ENCODE peak calls at places on chromosome 1, in eight cellular contexts. Z, C, B, J, S, M, K and H are unnamed samples. For H3K4me1, the result is how much of the 10 kb centered on the place peaks cover.

GRCh38 chr1:72547412-72547811 is 265.1 kb upstream of the NEGR1 start:
- ATAC-seq in J (no peak), Z (no peak), M (no peak), B (no peak), C (no peak), S (peak), K (no peak), H (no peak)

GRCh38 chr1:180360333-180361075 is 130.4 kb downstream of the LHX4 start:
- ATAC-seq in J (no peak), C (no peak), K (no peak), Z (no peak), S (peak), B (no peak), M (no peak), H (no peak)

GRCh38 chr1:165536016-165536415 is 7.8 kb upstream of the LRRC52 start:
- ATAC-seq in S (no peak), C (no peak), Z (no peak), M (no peak), B (no peak), K (no peak), J (no peak), H (no peak)

GRCh38 chr1:172121071-172121717 is 279.9 kb downstream of the DNM3 start:
- ATAC-seq in S (no peak), C (no peak), K (no peak), Z (no peak), J (no peak), M (no peak), B (no peak), H (no peak)

GRCh38 chr1:36182734-36183133 is 26.8 kb downstream of the MAP7D1 start:
- ATAC-seq in J (no peak), C (no peak), B (no peak), K (no peak), Z (peak), M (no peak), S (no peak), H (no peak)

GRCh38 chr1:24735619-24736375 is 9.4 kb upstream of the CLIC4 start:
- ATAC-seq in S (peak), K (peak), J (peak), M (peak), Z (peak), B (peak), C (peak), H (peak)

GRCh38 chr1:85326381-85326780 is 49.9 kb upstream of the BCL10 start:
- ATAC-seq in S (no peak), B (peak), M (no peak), J (no peak), C (no peak), K (no peak), Z (no peak), H (no peak)

GRCh38 chr1:52240592-52240991 is 98.7 kb downstream of the ZFYVE9 start:
- ATAC-seq in B (no peak), S (no peak), C (no peak), M (no peak), K (no peak), J (no peak), Z (no peak), H (no peak)

GRCh38 chr1:98276514-98276913 is 355.7 kb upstream of the DPYD start:
- ATAC-seq in K (no peak), M (no peak), Z (no peak), C (no peak), B (no peak), J (no peak), S (no peak), H (no peak)

GRCh38 chr1:81317191-81317590 is 483.5 kb upstream of the ADGRL2 start:
- ATAC-seq in J (no peak), B (no peak), S (no peak), Z (no peak), K (no peak), C (no peak), M (no peak), H (no peak)

GRCh38 chr1:201020647-201021332 is 2.7 kb downstream of the KIF21B start:
- ATAC-seq in J (peak), C (peak), Z (peak), M (no peak), B (no peak), S (no peak), K (peak), H (no peak)

GRCh38 chr1:59880735-59881134 is 45.8 kb downstream of the CYP2J2 start:
- ATAC-seq in C (no peak), S (no peak), J (no peak), M (peak), K (no peak), B (peak), Z (no peak), H (no peak)

GRCh38 chr1:169511339-169512028 is 25.7 kb upstream of the SLC19A2 start:
- ATAC-seq in S (peak), J (no peak), K (peak), M (no peak), Z (no peak), B (peak), C (peak), H (peak)

GRCh38 chr1:51955797-51956527 is 34.5 kb downstream of the RAB3B start:
- ATAC-seq in J (no peak), K (no peak), C (no peak), Z (no peak), S (peak), B (no peak), M (no peak), H (no peak)

GRCh38 chr1:223738465-223739365 is 26.4 kb downstream of the CAPN2 start:
- ATAC-seq in J (no peak), K (peak), S (no peak), B (no peak), C (peak), Z (no peak), M (peak), H (peak)

GRCh38 chr1:154104433-154105082 is 50.3 kb downstream of the NUP210L start:
- ATAC-seq in J (peak), K (no peak), Z (peak), B (peak), C (peak), M (no peak), S (no peak), H (no peak)

GRCh38 chr1:206521002-206521585 is 13.8 kb downstream of the RASSF5 start:
- ATAC-seq in S (no peak), M (peak), C (no peak), K (peak), B (peak), J (peak), Z (no peak), H (no peak)

GRCh38 chr1:150162862-150163706 is 13.4 kb downstream of the PLEKHO1 start:
- ATAC-seq in K (peak), B (peak), S (peak), Z (peak), J (peak), C (peak), M (peak), H (peak)

GRCh38 chr1:23083714-23084480 is 64.6 kb downstream of the KDM1A start:
- ATAC-seq in S (no peak), B (peak), J (no peak), C (no peak), M (no peak), Z (no peak), K (peak), H (no peak)

GRCh38 chr1:178648159-178648558 is 76.9 kb upstream of the RALGPS2 start:
- ATAC-seq in C (no peak), K (no peak), J (no peak), S (no peak), Z (no peak), B (no peak), M (no peak), H (no peak)

GRCh38 chr1:183103141-183103540 is 79.9 kb downstream of the LAMC1 start:
- ATAC-seq in C (no peak), Z (no peak), M (no peak), K (no peak), B (no peak), J (no peak), S (no peak), H (no peak)

GRCh38 chr1:18951416-18951815 is 5.1 kb downstream of the IFFO2 start:
- ATAC-seq in C (no peak), B (no peak), M (peak), J (no peak), S (no peak), K (no peak), Z (no peak), H (no peak)

GRCh38 chr1:67534627-67535065 is 104.4 kb upstream of the SERBP1 start:
- ATAC-seq in Z (peak), K (no peak), C (peak), J (peak), M (peak), B (peak), S (peak), H (no peak)

GRCh38 chr1:240613353-240614142 is 1.6 kb upstream of the GREM2 start:
- ATAC-seq in K (no peak), C (no peak), Z (no peak), B (no peak), M (no peak), S (no peak), J (no peak), H (no peak)

GRCh38 chr1:232218955-232219865 is 410.7 kb downstream of the SIPA1L2 start:
- ATAC-seq in C (no peak), Z (no peak), M (no peak), S (no peak), K (no peak), B (no peak), J (no peak), H (no peak)

GRCh38 chr1:222181191-222181590 is 366.7 kb downstream of the HHIPL2 start:
- ATAC-seq in C (no peak), S (no peak), Z (no peak), J (no peak), M (no peak), B (no peak), K (no peak), H (no peak)

GRCh38 chr1:154488942-154489341 is 13.1 kb upstream of the TDRD10 start:
- ATAC-seq in Z (no peak), C (no peak), M (no peak), S (no peak), J (no peak), B (no peak), K (no peak), H (no peak)

GRCh38 chr1:110053557-110054428 is 16.7 kb downstream of the ALX3 start:
- ATAC-seq in M (peak), K (no peak), S (peak), Z (peak), C (peak), J (peak), B (peak), H (peak)

GRCh38 chr1:155017946-155018316 is 15.3 kb downstream of the ZBTB7B start:
- ATAC-seq in M (no peak), K (no peak), B (no peak), J (no peak), C (no peak), Z (peak), S (no peak), H (no peak)

GRCh38 chr1:21652101-21652936 is 16.8 kb downstream of the RAP1GAP start:
- ATAC-seq in B (no peak), S (no peak), C (no peak), K (peak), J (peak), Z (no peak), M (no peak), H (peak)

GRCh38 chr1:9629445-9630201 is 21.9 kb upstream of the PIK3CD start:
- ATAC-seq in J (peak), S (no peak), Z (peak), C (no peak), M (peak), K (no peak), B (peak), H (no peak)

GRCh38 chr1:201374376-201374775 is 3.1 kb downstream of the TNNT2 start:
- ATAC-seq in C (no peak), M (no peak), B (no peak), J (no peak), Z (no peak), S (no peak), K (no peak), H (no peak)

GRCh38 chr1:53111693-53112092 is 30.7 kb downstream of the SLC1A7 start:
- ATAC-seq in K (no peak), S (no peak), C (no peak), M (no peak), B (peak), J (no peak), Z (no peak), H (no peak)

GRCh38 chr1:63134501-63135173 is 187.7 kb upstream of the FOXD3 start:
- ATAC-seq in B (peak), J (no peak), C (no peak), K (no peak), M (no peak), S (no peak), Z (no peak), H (no peak)

GRCh38 chr1:999797-1000356 is at the start of gene HES4:
- ATAC-seq in B (peak), S (peak), M (peak), Z (peak), J (peak), K (peak), C (peak), H (peak)
- H3K4me1 ChIP-seq in B (under half), S (under half), M (half or more), Z (under half), J (half or more), K (under half), C (under half), H (under half)

GRCh38 chr1:243686149-243686548 is 163.9 kb downstream of the AKT3 start:
- ATAC-seq in S (no peak), J (no peak), M (no peak), Z (no peak), K (no peak), C (no peak), B (no peak), H (no peak)
- TF ChIP-seq POLR2A in S (no peak), J (no peak), M (no peak), Z (no peak), K (no peak), C (no peak), B (no peak), H (no peak)

GRCh38 chr1:7303554-7304347 is 467.3 kb upstream of the VAMP3 start:
- ATAC-seq in B (no peak), M (no peak), J (no peak), Z (no peak), K (no peak), S (no peak), C (no peak), H (no peak)

GRCh38 chr1:7302126-7302525 is 469.0 kb upstream of the VAMP3 start:
- ATAC-seq in S (no peak), J (no peak), B (no peak), M (no peak), K (no peak), Z (no peak), C (no peak), H (no peak)

GRCh38 chr1:7301346-7301993 is 469.6 kb upstream of the VAMP3 start:
- ATAC-seq in C (peak), Z (no peak), M (no peak), K (no peak), J (no peak), B (no peak), S (no peak), H (no peak)

GRCh38 chr1:7300893-7301292 is 470.2 kb upstream of the VAMP3 start:
- ATAC-seq in B (no peak), C (peak), M (no peak), J (peak), S (peak), K (no peak), Z (no peak), H (no peak)

GRCh38 chr1:7302873-7303272 is 468.2 kb upstream of the VAMP3 start:
- ATAC-seq in K (no peak), J (peak), B (no peak), C (peak), Z (peak), M (no peak), S (no peak), H (no peak)
- TF ChIP-seq CTCF in K (no peak), J (no peak), B (no peak), C (no peak), Z (no peak), M (no peak), S (peak), H (no peak)

GRCh38 chr1:205301842-205302588 is 19.5 kb downstream of the NUAK2 start:
- ATAC-seq in S (no peak), K (peak), J (peak), Z (no peak), B (no peak), M (no peak), C (no peak), H (no peak)

GRCh38 chr1:205303247-205303888 is 18.2 kb downstream of the NUAK2 start:
- ATAC-seq in C (no peak), S (no peak), K (no peak), B (no peak), J (no peak), M (no peak), Z (no peak), H (no peak)

GRCh38 chr1:205304695-205305070 is 16.9 kb downstream of the NUAK2 start:
- ATAC-seq in M (no peak), S (no peak), C (no peak), K (no peak), Z (no peak), J (no peak), B (no peak), H (no peak)

GRCh38 chr1:205301220-205301821 is 20.2 kb downstream of the NUAK2 start:
- ATAC-seq in J (peak), Z (no peak), B (peak), S (peak), M (peak), K (peak), C (peak), H (peak)

GRCh38 chr1:205304046-205304694 is 17.4 kb downstream of the NUAK2 start:
- ATAC-seq in J (no peak), K (no peak), Z (no peak), M (no peak), C (no peak), B (no peak), S (no peak), H (no peak)
- H3K4me1 ChIP-seq in J (under half), K (under half), Z (under half), M (under half), C (half or more), B (under half), S (under half), H (under half)

DNA sequence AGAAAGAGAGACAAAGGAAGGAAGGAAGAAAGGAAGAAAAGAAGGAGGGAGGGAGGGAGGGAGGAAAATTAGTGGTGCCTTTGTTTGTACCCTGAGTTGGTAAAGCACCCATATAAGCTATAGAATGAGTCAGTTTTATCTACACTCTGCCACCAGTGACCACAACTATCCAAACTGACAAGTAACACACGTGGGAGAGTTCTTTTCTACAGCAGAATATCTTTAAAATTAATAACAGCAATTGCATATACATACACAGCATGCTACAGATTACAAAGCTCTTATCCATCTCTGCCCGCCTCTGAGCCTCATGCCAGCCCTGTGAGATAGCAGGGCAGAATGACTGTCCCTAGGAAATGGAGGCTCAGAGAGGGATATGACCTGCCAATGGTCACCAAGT is 20.3 kb downstream of the CDCP2 start:
- ATAC-seq in J (no peak), C (no peak), M (no peak), S (peak), K (no peak), Z (no peak), B (no peak), H (no peak)
- TF ChIP-seq POLR2A in J (no peak), C (no peak), M (no peak), S (no peak), K (no peak), Z (no peak), B (no peak), H (no peak)

GRCh38 chr1:161420763-161421455 is 53.2 kb upstream of the CFAP126 start:
- ATAC-seq in K (no peak), B (no peak), C (peak), S (no peak), J (peak), Z (peak), M (no peak), H (no peak)
- TF ChIP-seq CTCF in K (no peak), B (no peak), C (no peak), S (no peak), J (no peak), Z (no peak), M (no peak), H (no peak)

GRCh38 chr1:8529901-8530300 is 212.0 kb downstream of the SLC45A1 start:
- ATAC-seq in J (no peak), B (no peak), C (no peak), S (no peak), K (no peak), M (no peak), Z (no peak), H (no peak)
- H3K4me1 ChIP-seq in J (under half), B (under half), C (under half), S (under half), K (under half), M (under half), Z (under half), H (under half)

GRCh38 chr1:115651391-115651790 is 9.6 kb downstream of the VANGL1 start:
- ATAC-seq in B (no peak), Z (no peak), M (no peak), K (no peak), J (no peak), S (no peak), C (no peak), H (no peak)
- TF ChIP-seq POLR2A in B (no peak), Z (no peak), M (no peak), K (no peak), J (no peak), S (no peak), C (no peak), H (no peak)